ENCODE peak calls at places on chromosomes 1 and 21, in seven cellular contexts. S is stimulated activated CD8-positive, alpha-beta memory T cell treated with anti-CD3 and anti-CD28 coated beads, Interleukin-4, amount 100 ng/mL, for 24 hours; V is activated effector memory CD4-positive, alpha-beta T cell treated with anti-CD3 and anti-CD28 coated beads, Interleukin-2, amount 50 U/mL, for 16 hours; E is mucosa of gallbladder; J is head of caudate nucleus; H is GM12891; N is stimulated activated CD4-positive, alpha-beta T cell treated with anti-CD3 and anti-CD28 coated beads, Interleukin-1b, Interleukin-23, amount 100 ng/mL, for 4 hours. W is an unnamed sample.

GRCh38 chr1:111769517-111770146 is 13.9 kb downstream of the DDX20 start:
- DNase-seq in S (peak), V (peak), E (peak), J (no peak), H (no peak), N (no peak), W (peak)

GRCh38 chr1:187408217-187409004 is 579.7 kb downstream of the PLA2G4A start:
- DNase-seq in S (no peak), V (no peak), E (no peak), J (no peak), H (no peak), N (no peak), W (no peak)

GRCh38 chr21:39079617-39080016 is 103.6 kb downstream of the PSMG1 start:
- DNase-seq in S (no peak), V (no peak), E (peak), J (peak), H (no peak), N (no peak), W (no peak)

GRCh38 chr1:53627666-53628065 is 111.3 kb downstream of the GLIS1 start:
- DNase-seq in S (no peak), V (no peak), E (no peak), J (no peak), H (no peak), N (no peak), W (no peak)

GRCh38 chr1:1628656-1629429 is 3.1 kb upstream of the MMP23B start:
- DNase-seq in S (no peak), V (peak), E (no peak), J (no peak), H (peak), N (peak), W (no peak)

GRCh38 chr1:36273024-36273423 is 33.1 kb upstream of the SH3D21 start:
- DNase-seq in S (no peak), V (no peak), E (no peak), J (no peak), H (no peak), N (no peak), W (no peak)

GRCh38 chr1:183735069-183735860 is 69.7 kb upstream of the RGL1 start:
- DNase-seq in S (no peak), V (no peak), E (no peak), J (no peak), H (no peak), N (no peak), W (no peak)

GRCh38 chr1:26799479-26800133 is 11.9 kb downstream of the PIGV start:
- DNase-seq in S (no peak), V (peak), E (peak), J (peak), H (no peak), N (no peak), W (no peak)

GRCh38 chr1:8026976-8027747 is 1.1 kb upstream of the ERRFI1 start:
- DNase-seq in S (no peak), V (no peak), E (peak), J (no peak), H (no peak), N (no peak), W (no peak)

GRCh38 chr1:88890790-88891317 is 513 bp downstream of the GTF2B start:
- DNase-seq in S (no peak), V (peak), E (peak), J (no peak), H (no peak), N (no peak), W (peak)

GRCh38 chr1:156062189-156062588 is 1.2 kb downstream of the RAB25 start:
- DNase-seq in S (no peak), V (no peak), E (no peak), J (no peak), H (no peak), N (no peak), W (no peak)

GRCh38 chr1:85894651-85895050 is 186.4 kb upstream of the ZNHIT6 start:
- DNase-seq in S (no peak), V (no peak), E (peak), J (no peak), H (peak), N (peak), W (no peak)

GRCh38 chr21:27759820-27760219 is 792.9 kb upstream of the ADAMTS5 start:
- DNase-seq in S (no peak), V (no peak), E (no peak), J (no peak), H (no peak), N (no peak), W (no peak)

GRCh38 chr1:173603056-173603591 is at the start of gene SLC9C2:
- DNase-seq in S (no peak), V (no peak), E (peak), J (no peak), H (no peak), N (no peak), W (no peak)

GRCh38 chr1:6738987-6739386 is 37.4 kb upstream of the DNAJC11 start:
- DNase-seq in S (no peak), V (no peak), E (no peak), J (no peak), H (no peak), N (no peak), W (no peak)

GRCh38 chr1:27428316-27429028 is 36.0 kb downstream of the GPR3 start:
- DNase-seq in S (no peak), V (peak), E (no peak), J (peak), H (no peak), N (peak), W (no peak)

GRCh38 chr21:36291509-36291908 is 28.5 kb upstream of the MORC3 start:
- DNase-seq in S (no peak), V (peak), E (no peak), J (no peak), H (no peak), N (no peak), W (no peak)

GRCh38 chr1:110687244-110687643 is 12.5 kb upstream of the KCNA3 start:
- DNase-seq in S (no peak), V (no peak), E (no peak), J (no peak), H (no peak), N (no peak), W (no peak)

GRCh38 chr1:243217401-243217800 is 37.7 kb downstream of the CEP170 start:
- DNase-seq in S (no peak), V (no peak), E (no peak), J (no peak), H (no peak), N (no peak), W (no peak)